ENCODE peak calls at places on chromosome 6, in eight cellular contexts. O, U, F, R, G, A, K and V are unnamed samples.

GRCh38 chr6:35298625-35299140 is 1.1 kb downstream of the DEF6 start:
- DNase-seq in O (no peak), U (no peak), F (no peak), R (no peak), G (no peak), A (no peak), K (no peak), V (no peak)

GRCh38 chr6:46199387-46199786 is 28.6 kb upstream of the ENPP5 start:
- DNase-seq in O (peak; percentile 37), U (no peak), F (no peak), R (peak; percentile 90), G (no peak), A (no peak), K (peak; percentile 70), V (no peak)

GRCh38 chr6:36850001-36850400 is 10.8 kb upstream of the CPNE5 start:
- DNase-seq in O (no peak), U (no peak), F (no peak), R (no peak), G (no peak), A (no peak), K (no peak), V (no peak)

GRCh38 chr6:144993870-144994269 is 708.7 kb downstream of the UTRN start:
- DNase-seq in O (no peak), U (no peak), F (peak; percentile 67), R (no peak), G (no peak), A (peak; percentile 15), K (peak; percentile 38), V (no peak)

GRCh38 chr6:133040025-133040838 is 200.9 kb upstream of the EYA4 start:
- DNase-seq in O (no peak), U (no peak), F (peak; percentile 36), R (peak; percentile 59), G (no peak), A (peak; percentile 7), K (peak; percentile 53), V (peak; percentile 15)

GRCh38 chr6:144294016-144294415 is 8.9 kb downstream of the UTRN start:
- DNase-seq in O (peak; percentile 77), U (no peak), F (peak; percentile 87), R (peak; percentile 87), G (no peak), A (peak; percentile 42), K (peak; percentile 94), V (peak; percentile 82)

GRCh38 chr6:109379706-109380105 is 2.6 kb downstream of the CD164 start:
- DNase-seq in O (no peak), U (no peak), F (peak; percentile 38), R (no peak), G (no peak), A (no peak), K (peak; percentile 49), V (no peak)

GRCh38 chr6:51613558-51613957 is 473.9 kb downstream of the PKHD1 start:
- DNase-seq in O (no peak), U (no peak), F (no peak), R (no peak), G (no peak), A (no peak), K (no peak), V (no peak)

GRCh38 chr6:96626749-96627353 is 63.9 kb downstream of the FHL5 start:
- DNase-seq in O (peak; percentile 4), U (no peak), F (peak; percentile 1), R (peak; percentile 67), G (no peak), A (peak; percentile 9), K (peak; percentile 62), V (peak; percentile 28)